ENCODE peak calls at places on chromosomes 13 and 19, in eight cellular contexts. M, I, C, K, Z, X, E and T are unnamed samples.

GRCh38 chr13:98105929-98106336 is 37.0 kb upstream of the FARP1 start:
- DNase-seq in M (no peak), I (no peak), C (no peak), K (no peak), Z (no peak), X (no peak), E (no peak), T (no peak)

GRCh38 chr19:42465827-42466280 is 23.1 kb upstream of the CXCL17 start:
- DNase-seq in M (no peak), I (no peak), C (no peak), K (no peak), Z (no peak), X (peak), E (no peak), T (no peak)

GRCh38 chr19:8261347-8261746 is 46.8 kb downstream of the CD320 start:
- DNase-seq in M (no peak), I (no peak), C (no peak), K (no peak), Z (peak), X (no peak), E (no peak), T (no peak)

GRCh38 chr19:46209051-46209450 is 20.5 kb upstream of the IGFL1 start:
- DNase-seq in M (no peak), I (no peak), C (no peak), K (no peak), Z (no peak), X (no peak), E (no peak), T (no peak)

GRCh38 chr13:74751739-74752138 is 617.5 kb upstream of the KLF12 start:
- DNase-seq in M (no peak), I (peak), C (no peak), K (no peak), Z (no peak), X (no peak), E (no peak), T (no peak)

GRCh38 chr19:12244370-12244769 is 50.3 kb downstream of the ZNF44 start:
- DNase-seq in M (no peak), I (peak), C (no peak), K (no peak), Z (no peak), X (no peak), E (no peak), T (no peak)

GRCh38 chr13:63190742-63191141 is 1775.1 kb upstream of the PCDH20 start:
- DNase-seq in M (no peak), I (no peak), C (no peak), K (no peak), Z (no peak), X (no peak), E (no peak), T (no peak)

GRCh38 chr19:28424662-28425430 is 788.1 kb downstream of the UQCRFS1 start:
- DNase-seq in M (no peak), I (no peak), C (no peak), K (no peak), Z (no peak), X (no peak), E (no peak), T (no peak)

GRCh38 chr13:38656699-38657098 is 30.2 kb upstream of the FREM2 start:
- DNase-seq in M (no peak), I (no peak), C (no peak), K (no peak), Z (peak), X (no peak), E (no peak), T (no peak)